ENCODE peak calls at places on chromosomes 1 and 21, in seven cellular contexts. R is mucosa of gallbladder; W is AG08396; O is immature natural killer cell; U is activated effector memory CD4-positive, alpha-beta T cell treated with anti-CD3 and anti-CD28 coated beads, Interleukin-2, amount 50 U/mL, for 16 hours; L is RWPE2; Z is PC-3. Y is an unnamed sample.

GRCh38 chr21:34367320-34367935 is 3.6 kb downstream of the KCNE2 start:
- DNase-seq in W (no peak), L (no peak), R (peak), U (peak), O (peak), Z (peak), Y (peak)

GRCh38 chr1:198879711-198880306 is 241.0 kb downstream of the PTPRC start:
- DNase-seq in U (no peak), W (no peak), O (no peak), R (no peak), L (no peak), Z (no peak), Y (peak)

GRCh38 chr1:94955767-94956632 is 29.1 kb upstream of the CNN3 start:
- DNase-seq in R (peak), O (no peak), W (no peak), U (no peak), Z (peak), L (no peak), Y (no peak)

GRCh38 chr1:100320311-100321097 is 31.8 kb upstream of the CDC14A start:
- DNase-seq in Z (no peak), R (no peak), U (no peak), O (no peak), L (no peak), W (no peak), Y (no peak)

GRCh38 chr1:41404308-41404755 is 43.1 kb downstream of the FOXO6 start:
- DNase-seq in U (no peak), O (peak), L (no peak), Z (peak), R (no peak), W (no peak), Y (peak)

GRCh38 chr1:72997041-72997440 is 714.7 kb upstream of the NEGR1 start:
- DNase-seq in R (no peak), L (no peak), O (no peak), U (no peak), Z (no peak), W (no peak), Y (no peak)

GRCh38 chr1:9699361-9699760 is 47.8 kb downstream of the PIK3CD start:
- DNase-seq in O (no peak), L (no peak), Z (peak), R (no peak), W (no peak), U (no peak), Y (peak)

GRCh38 chr1:66460776-66461175 is 73.2 kb upstream of the SGIP1 start:
- DNase-seq in R (no peak), W (no peak), U (no peak), O (no peak), L (no peak), Z (no peak), Y (no peak)

GRCh38 chr1:6342031-6342430 is 51.5 kb downstream of the ACOT7 start:
- DNase-seq in W (no peak), Z (no peak), O (no peak), U (no peak), L (no peak), R (no peak), Y (no peak)

GRCh38 chr1:117146570-117147340 is 25.2 kb upstream of the TRIM45 start:
- DNase-seq in R (peak), L (peak), U (no peak), Z (peak), W (peak), O (no peak), Y (peak)

GRCh38 chr1:243968413-243968812 is 82.7 kb upstream of the ZBTB18 start:
- DNase-seq in Z (no peak), L (no peak), W (peak), O (no peak), U (no peak), R (no peak), Y (peak)

GRCh38 chr21:45590246-45590725 is 48.0 kb upstream of the SLC19A1 start:
- DNase-seq in L (no peak), W (peak), Z (peak), O (peak), U (peak), R (peak), Y (no peak)

GRCh38 chr1:53361541-53361961 is 33.7 kb upstream of the LRP8 start:
- DNase-seq in O (no peak), W (no peak), R (no peak), U (peak), Z (no peak), L (peak), Y (no peak)

GRCh38 chr1:975896-976683 is 5.8 kb downstream of the PERM1 start:
- DNase-seq in W (peak), L (no peak), U (peak), R (peak), O (peak), Z (peak), Y (peak)

GRCh38 chr21:42400525-42400924 is 3.2 kb upstream of the UBASH3A start:
- DNase-seq in U (peak), O (no peak), Z (peak), R (no peak), W (no peak), L (no peak), Y (peak)

GRCh38 chr1:104353580-104353979 is 603.9 kb downstream of the AMY1C start:
- DNase-seq in Z (no peak), R (no peak), U (no peak), L (no peak), O (no peak), W (no peak), Y (no peak)

GRCh38 chr21:42219606-42220137 is 732 bp downstream of the ABCG1 start:
- DNase-seq in L (no peak), W (no peak), U (peak), Z (no peak), R (no peak), O (no peak), Y (no peak)

GRCh38 chr1:199084293-199084692 is 445.5 kb downstream of the PTPRC start:
- DNase-seq in O (no peak), W (peak), R (no peak), L (no peak), U (no peak), Z (no peak), Y (peak)

GRCh38 chr1:204837440-204838084 is 33.1 kb upstream of the NFASC start:
- DNase-seq in R (peak), W (peak), Z (peak), L (no peak), O (no peak), U (no peak), Y (peak)

GRCh38 chr1:154812911-154813816 is 56.9 kb downstream of the KCNN3 start:
- DNase-seq in W (no peak), L (no peak), U (no peak), O (no peak), Z (no peak), R (no peak), Y (peak)

GRCh38 chr1:40315795-40316594 is 1.1 kb downstream of the COL9A2 start:
- DNase-seq in R (no peak), Z (no peak), W (peak), O (peak), U (peak), L (no peak), Y (peak)

GRCh38 chr1:235073968-235074334 is 54.7 kb downstream of the TOMM20 start:
- DNase-seq in O (no peak), W (no peak), L (no peak), Z (no peak), U (no peak), R (peak), Y (no peak)

GRCh38 chr21:34185051-34185750 is 111.8 kb downstream of the MRPS6 start:
- DNase-seq in L (no peak), W (no peak), Z (no peak), U (no peak), O (no peak), R (no peak), Y (no peak)

GRCh38 chr1:23421752-23422312 is 2.7 kb downstream of the TCEA3 start:
- DNase-seq in Z (peak), L (no peak), O (no peak), R (no peak), U (no peak), W (peak), Y (no peak)

GRCh38 chr1:54404939-54405880 is 984 bp downstream of the SSBP3 start:
- DNase-seq in L (no peak), W (peak), Z (peak), R (peak), U (peak), O (no peak), Y (peak)

GRCh38 chr21:46126321-46127238 is 28.7 kb downstream of the COL6A2 start:
- DNase-seq in W (no peak), O (no peak), L (peak), U (no peak), R (no peak), Z (no peak), Y (no peak)

GRCh38 chr1:226121587-226122400 is 59.3 kb downstream of the H3-3A start:
- DNase-seq in W (peak), Z (peak), U (peak), R (peak), L (no peak), O (peak), Y (peak)

GRCh38 chr1:198977909-198978308 is 339.1 kb downstream of the PTPRC start:
- DNase-seq in L (no peak), R (no peak), O (no peak), W (no peak), U (no peak), Z (no peak), Y (no peak)

GRCh38 chr1:76942549-76942948 is 75.3 kb downstream of the ST6GALNAC5 start:
- DNase-seq in Z (no peak), L (no peak), U (no peak), W (peak), R (no peak), O (no peak), Y (peak)

GRCh38 chr1:169868978-169869377 is 24.7 kb downstream of the SCYL3 start:
- DNase-seq in W (no peak), O (no peak), R (no peak), L (no peak), Z (peak), U (no peak), Y (no peak)

GRCh38 chr1:233897325-233898162 is 6.9 kb upstream of the SLC35F3 start:
- DNase-seq in W (no peak), R (no peak), U (no peak), Z (peak), L (no peak), O (no peak), Y (peak)

GRCh38 chr21:42183374-42184266 is 35.3 kb upstream of the ABCG1 start:
- DNase-seq in U (no peak), W (no peak), L (no peak), R (no peak), Z (no peak), O (no peak), Y (no peak)

GRCh38 chr1:91765293-91765692 is 120.7 kb downstream of the TGFBR3 start:
- DNase-seq in R (peak), L (no peak), U (no peak), O (no peak), W (no peak), Z (no peak), Y (no peak)

GRCh38 chr1:77768006-77768405 is 8.4 kb upstream of the USP33 start:
- DNase-seq in R (no peak), O (no peak), Z (no peak), W (no peak), U (no peak), L (no peak), Y (no peak)

GRCh38 chr1:21337010-21337437 is 46.8 kb upstream of the ECE1 start:
- DNase-seq in Z (no peak), R (no peak), L (no peak), U (no peak), W (no peak), O (no peak), Y (no peak)

GRCh38 chr1:169486281-169486904 is 649 bp upstream of the SLC19A2 start:
- DNase-seq in L (no peak), O (no peak), Z (peak), R (no peak), U (no peak), W (peak), Y (peak)

GRCh38 chr1:233224291-233224690 is 71.2 kb downstream of the PCNX2 start:
- DNase-seq in Z (no peak), L (no peak), U (no peak), O (no peak), R (no peak), W (no peak), Y (no peak)

GRCh38 chr1:54124472-54124871 is 28.3 kb downstream of the CDCP2 start:
- DNase-seq in U (no peak), Z (no peak), W (no peak), L (no peak), R (peak), O (no peak), Y (no peak)

GRCh38 chr1:33905241-33905640 is 41.4 kb downstream of the HMGB4 start:
- DNase-seq in R (no peak), W (no peak), U (no peak), O (no peak), L (no peak), Z (no peak), Y (peak)